ENCODE peak calls at places on chromosomes 16 and 17, in nine cellular contexts. N is T-cell; J is NCI-H2107; W is left ventricle myocardium inferior; G is AG09319; A is stimulated activated naive B cell treated with anti-CD40 and anti-IgM and Interleukin-4, amounts not matched to agents 10 μg/mL and 1 μg/mL and 100 μg/mL, for 72 hours; M is heart left ventricle; I is COR-L47; O is GM19239. C is an unnamed sample.

GRCh38 chr16:80670170-80670865 is 129.5 kb downstream of the DYNLRB2 start:
- DNase-seq in N (no peak), W (no peak), G (no peak), O (no peak), A (peak; percentile 31), I (no peak), M (no peak), J (no peak), C (no peak)

GRCh38 chr16:48117217-48118105 is 38.3 kb downstream of the ABCC12 start:
- DNase-seq in W (peak; percentile 26), A (peak; percentile 47), I (peak; percentile 26), M (peak; percentile 71), N (peak; percentile 25), J (no peak), O (peak; percentile 77), G (no peak), C (peak; percentile 75)

GRCh38 chr16:79006762-79007161 is 593.8 kb downstream of the MAF start:
- DNase-seq in O (no peak), N (no peak), G (no peak), W (no peak), J (no peak), A (no peak), M (no peak), I (no peak), C (no peak)

GRCh38 chr16:57166951-57167350 is 18.9 kb downstream of the PSME3IP1 start:
- DNase-seq in W (no peak), N (no peak), I (no peak), G (no peak), A (no peak), M (no peak), J (no peak), O (no peak), C (no peak)

GRCh38 chr17:58232707-58233156 is 5.7 kb upstream of the LPO start:
- DNase-seq in W (no peak), A (peak; percentile 77), O (peak; percentile 43), N (no peak), J (no peak), I (no peak), M (no peak), G (no peak), C (no peak)

GRCh38 chr17:75652934-75653549 is 13.9 kb downstream of the RECQL5 start:
- DNase-seq in I (peak; percentile 24), O (no peak), A (no peak), W (no peak), N (peak; percentile 19), G (no peak), J (no peak), M (no peak), C (no peak)

GRCh38 chr16:85510203-85510602 is 102.9 kb upstream of the GSE1 start:
- DNase-seq in M (no peak), J (no peak), O (no peak), W (no peak), I (no peak), N (no peak), A (no peak), G (no peak), C (no peak)

GRCh38 chr16:58451945-58452401 is 48.0 kb upstream of the NDRG4 start:
- DNase-seq in G (no peak), I (no peak), W (no peak), O (no peak), A (no peak), J (no peak), N (no peak), M (no peak), C (no peak)

GRCh38 chr16:88451586-88452484 is 1.2 kb upstream of the ZFPM1 start:
- DNase-seq in G (no peak), M (no peak), J (no peak), W (no peak), I (peak; percentile 51), O (no peak), N (no peak), A (no peak), C (no peak)

GRCh38 chr16:27531186-27531585 is 18.5 kb downstream of the GTF3C1 start:
- DNase-seq in W (no peak), N (no peak), A (no peak), I (no peak), J (no peak), M (no peak), O (no peak), G (no peak), C (no peak)

GRCh38 chr16:53053967-53054669 is 673 bp upstream of the CHD9 start:
- DNase-seq in O (no peak), A (no peak), N (no peak), W (peak; percentile 62), I (no peak), G (no peak), J (no peak), M (peak; percentile 64), C (no peak)

GRCh38 chr17:49952912-49953497 is 16.0 kb upstream of the DLX4 start:
- DNase-seq in A (no peak), J (no peak), G (no peak), N (no peak), I (no peak), M (no peak), W (no peak), O (no peak), C (no peak)

GRCh38 chr16:90032664-90033346 is 13.5 kb upstream of the DBNDD1 start:
- DNase-seq in W (no peak), O (no peak), M (peak; percentile 43), A (no peak), J (no peak), N (no peak), I (no peak), G (no peak), C (no peak)

GRCh38 chr17:1206016-1206787 is 26.4 kb upstream of the ABR start:
- DNase-seq in M (no peak), I (no peak), J (no peak), N (no peak), W (no peak), G (no peak), O (no peak), A (no peak), C (no peak)

GRCh38 chr16:57976331-57976796 is 5.4 kb upstream of the CNGB1 start:
- DNase-seq in M (peak; percentile 30), N (no peak), I (no peak), G (no peak), A (no peak), J (no peak), W (no peak), O (no peak), C (no peak)

GRCh38 chr17:19812407-19812806 is 55.3 kb downstream of the ULK2 start:
- DNase-seq in G (no peak), N (no peak), J (no peak), O (no peak), M (no peak), A (no peak), W (no peak), I (no peak), C (no peak)

GRCh38 chr16:72939247-72939646 is 108.7 kb downstream of the ZFHX3 start:
- DNase-seq in I (no peak), O (no peak), A (no peak), W (peak; percentile 41), J (no peak), M (no peak), N (no peak), G (no peak), C (no peak)

GRCh38 chr17:75513667-75514052 is 1.7 kb downstream of the CASKIN2 start:
- DNase-seq in M (no peak), J (no peak), O (no peak), W (no peak), I (no peak), A (no peak), N (no peak), G (no peak), C (no peak)

GRCh38 chr17:28495626-28496025 is 10.5 kb upstream of the FOXN1 start:
- DNase-seq in A (no peak), I (no peak), N (no peak), M (no peak), W (no peak), O (no peak), J (no peak), G (no peak), C (no peak)

GRCh38 chr17:50919321-50920040 is 53.3 kb upstream of the TOB1 start:
- DNase-seq in A (peak; percentile 48), J (peak; percentile 89), O (peak; percentile 41), W (peak; percentile 86), I (peak; percentile 99), M (peak; percentile 92), G (peak; percentile 42), N (peak; percentile 94), C (peak; percentile 94)

GRCh38 chr17:80629298-80630028 is 84.8 kb downstream of the RPTOR start:
- DNase-seq in G (no peak), A (no peak), J (no peak), M (no peak), W (no peak), O (no peak), N (no peak), I (no peak), C (no peak)

GRCh38 chr16:72637306-72637705 is 410.6 kb downstream of the ZFHX3 start:
- DNase-seq in J (no peak), N (no peak), A (no peak), I (no peak), M (no peak), O (no peak), G (peak; percentile 40), W (no peak), C (no peak)

GRCh38 chr16:46908540-46909372 is 24.6 kb downstream of the GPT2 start:
- DNase-seq in W (no peak), O (peak; percentile 57), J (peak; percentile 24), G (peak; percentile 16), A (no peak), N (peak; percentile 28), I (peak; percentile 32), M (no peak), C (no peak)

GRCh38 chr17:17326275-17326875 is 23.2 kb downstream of the NT5M start:
- DNase-seq in A (no peak), J (no peak), G (no peak), I (no peak), N (no peak), M (no peak), O (no peak), W (no peak), C (no peak)

GRCh38 chr17:16991349-16992009 is 19.6 kb upstream of the TNFRSF13B start:
- DNase-seq in G (peak; percentile 28), A (peak; percentile 70), N (peak; percentile 61), W (peak; percentile 85), O (peak; percentile 51), M (peak; percentile 91), J (peak; percentile 18), I (peak; percentile 37), C (peak; percentile 66)

GRCh38 chr17:44159519-44160210 is 10.8 kb upstream of the ASB16 start:
- DNase-seq in J (no peak), W (no peak), I (no peak), G (no peak), A (no peak), M (no peak), O (no peak), N (no peak), C (no peak)

GRCh38 chr17:37710344-37710886 is 34.4 kb downstream of the HNF1B start:
- DNase-seq in I (peak; percentile 80), M (no peak), O (no peak), G (no peak), A (no peak), N (no peak), W (no peak), J (peak; percentile 89), C (peak; percentile 33)

GRCh38 chr17:2949469-2950044 is 113.8 kb downstream of the OR1D5 start:
- DNase-seq in M (no peak), G (no peak), A (no peak), J (no peak), W (no peak), O (no peak), N (no peak), I (no peak), C (no peak)

GRCh38 chr17:44024271-44024663 is 9.5 kb upstream of the TMEM101 start:
- DNase-seq in A (no peak), J (peak; percentile 80), I (peak; percentile 96), N (no peak), W (no peak), O (no peak), M (no peak), G (no peak), C (no peak)

GRCh38 chr16:51523400-51523799 is 372.3 kb upstream of the SALL1 start:
- DNase-seq in W (no peak), M (no peak), G (no peak), I (no peak), O (no peak), J (no peak), A (no peak), N (no peak), C (no peak)

GRCh38 chr16:4846503-4846900 is 586 bp downstream of the GLYR1 start:
- DNase-seq in O (no peak), N (peak; percentile 6), M (no peak), W (peak; percentile 31), J (no peak), I (peak; percentile 38), G (no peak), A (peak; percentile 46), C (no peak)

C was measured in HuH-7.5.